ENCODE peak calls at places on chromosomes 7 and 10, in seven cellular contexts. One of them, this sample, is unnamed.

GRCh38 chr7:70436815-70437350 is 695.1 kb upstream of the GALNT17 start:
- DNase-seq in astrocyte of the hippocampus: no peak
- DNase-seq in Right ventricle myocardium superior: no peak
- DNase-seq in HuH-7.5: no peak
- DNase-seq in HT1080: no peak
- DNase-seq in SK-MEL-5: no peak
- DNase-seq in mesenteric fat pad: no peak
- DNase-seq in this sample: no peak

GRCh38 chr10:127874966-127875765 is 17.6 kb downstream of the CLRN3 start:
- DNase-seq in astrocyte of the hippocampus: no peak
- DNase-seq in Right ventricle myocardium superior: no peak
- DNase-seq in HuH-7.5: no peak
- DNase-seq in HT1080: no peak
- DNase-seq in SK-MEL-5: no peak
- DNase-seq in mesenteric fat pad: no peak
- DNase-seq in this sample: no peak

GRCh38 chr7:29626730-29627129 is 63.1 kb downstream of the PRR15 start:
- DNase-seq in astrocyte of the hippocampus: no peak
- DNase-seq in Right ventricle myocardium superior: no peak
- DNase-seq in HuH-7.5: no peak
- DNase-seq in HT1080: no peak
- DNase-seq in SK-MEL-5: no peak
- DNase-seq in mesenteric fat pad: no peak
- DNase-seq in this sample: no peak

GRCh38 chr10:83012866-83013265 is 1126.4 kb upstream of the GHITM start:
- DNase-seq in astrocyte of the hippocampus: peak; percentile 29
- DNase-seq in Right ventricle myocardium superior: no peak
- DNase-seq in HuH-7.5: no peak
- DNase-seq in HT1080: peak; percentile 56
- DNase-seq in SK-MEL-5: no peak
- DNase-seq in mesenteric fat pad: no peak
- DNase-seq in this sample: no peak

GRCh38 chr7:151890355-151891004 is 13.6 kb upstream of the PRKAG2 start:
- DNase-seq in astrocyte of the hippocampus: no peak
- DNase-seq in Right ventricle myocardium superior: no peak
- DNase-seq in HuH-7.5: no peak
- DNase-seq in HT1080: no peak
- DNase-seq in SK-MEL-5: no peak
- DNase-seq in mesenteric fat pad: no peak
- DNase-seq in this sample: no peak

GRCh38 chr10:1706711-1707110 is 30.6 kb downstream of the ADARB2 start:
- DNase-seq in astrocyte of the hippocampus: no peak
- DNase-seq in Right ventricle myocardium superior: no peak
- DNase-seq in HuH-7.5: no peak
- DNase-seq in HT1080: peak; percentile 20
- DNase-seq in SK-MEL-5: no peak
- DNase-seq in mesenteric fat pad: no peak
- DNase-seq in this sample: no peak

GRCh38 chr10:124719213-124719851 is 24.8 kb downstream of the FAM53B start:
- DNase-seq in astrocyte of the hippocampus: peak; percentile 73
- DNase-seq in Right ventricle myocardium superior: peak; percentile 74
- DNase-seq in HuH-7.5: no peak
- DNase-seq in HT1080: peak; percentile 72
- DNase-seq in SK-MEL-5: no peak
- DNase-seq in mesenteric fat pad: no peak
- DNase-seq in this sample: no peak

GRCh38 chr7:128427289-128427891 is 17.6 kb upstream of the IMPDH1 start:
- DNase-seq in astrocyte of the hippocampus: peak; percentile 76
- DNase-seq in Right ventricle myocardium superior: no peak
- DNase-seq in HuH-7.5: no peak
- DNase-seq in HT1080: peak; percentile 49
- DNase-seq in SK-MEL-5: peak; percentile 84
- DNase-seq in mesenteric fat pad: peak; percentile 39
- DNase-seq in this sample: peak; percentile 76

GRCh38 chr10:112985701-112986510 is 35.9 kb downstream of the TCF7L2 start:
- DNase-seq in astrocyte of the hippocampus: peak; percentile 78
- DNase-seq in Right ventricle myocardium superior: no peak
- DNase-seq in HuH-7.5: no peak
- DNase-seq in HT1080: peak; percentile 85
- DNase-seq in SK-MEL-5: no peak
- DNase-seq in mesenteric fat pad: no peak
- DNase-seq in this sample: no peak

GRCh38 chr7:27161721-27162547 is 3.4 kb downstream of the HOXA9 start:
- DNase-seq in astrocyte of the hippocampus: no peak
- DNase-seq in Right ventricle myocardium superior: no peak
- DNase-seq in HuH-7.5: no peak
- DNase-seq in HT1080: no peak
- DNase-seq in SK-MEL-5: no peak
- DNase-seq in mesenteric fat pad: peak; percentile 47
- DNase-seq in this sample: no peak